ENCODE peak calls at places on chromosomes 4 and X, in four cellular contexts. One of them, this sample, is unnamed.
A peak's percentile ranks its signal among the peaks of the same experiment; 100 is the strongest.

GRCh38 chr4:3612275-3612674 is 80.1 kb upstream of the LRPAP1 start:
- DNase-seq in cardiac fibroblast: no peak
- DNase-seq in K562: no peak
- DNase-seq in AG04450: no peak
- DNase-seq in this sample: no peak

GRCh38 chr4:101331017-101331416 is 16.3 kb downstream of the PPP3CA start:
- DNase-seq in cardiac fibroblast: no peak
- DNase-seq in K562: no peak
- DNase-seq in AG04450: no peak
- DNase-seq in this sample: no peak

GRCh38 chr4:38612996-38613395 is 51.0 kb upstream of the KLF3 start:
- DNase-seq in cardiac fibroblast: peak; percentile 41
- DNase-seq in K562: no peak
- DNase-seq in AG04450: no peak
- DNase-seq in this sample: no peak

GRCh38 chr4:113637823-113638691 is 123.5 kb downstream of the CAMK2D start:
- DNase-seq in cardiac fibroblast: no peak
- DNase-seq in K562: no peak
- DNase-seq in AG04450: no peak
- DNase-seq in this sample: no peak

GRCh38 chr4:87896020-87896621 is 63.4 kb downstream of the MEPE start:
- DNase-seq in cardiac fibroblast: peak; percentile 78
- DNase-seq in K562: no peak
- DNase-seq in AG04450: no peak
- DNase-seq in this sample: no peak

GRCh38 chrX:102934624-102935023 is 2.4 kb upstream of the RAB40AL start:
- DNase-seq in cardiac fibroblast: peak; percentile 27
- DNase-seq in K562: peak; percentile 46
- DNase-seq in AG04450: no peak
- DNase-seq in this sample: peak; percentile 8

GRCh38 chr4:47667552-47667951 is 170.3 kb downstream of the CORIN start:
- DNase-seq in cardiac fibroblast: no peak
- DNase-seq in K562: no peak
- DNase-seq in AG04450: no peak
- DNase-seq in this sample: no peak

GRCh38 chr4:183637461-183637860 is 21.5 kb downstream of the RWDD4 start:
- DNase-seq in cardiac fibroblast: no peak
- DNase-seq in K562: no peak
- DNase-seq in AG04450: no peak
- DNase-seq in this sample: no peak

GRCh38 chrX:134671207-134671750 is 13.0 kb upstream of the PLAC1 start:
- DNase-seq in cardiac fibroblast: peak; percentile 38
- DNase-seq in K562: no peak
- DNase-seq in AG04450: no peak
- DNase-seq in this sample: no peak

GRCh38 chr4:111400736-111401135 is 744.5 kb upstream of the FAM241A start:
- DNase-seq in cardiac fibroblast: peak; percentile 62
- DNase-seq in K562: no peak
- DNase-seq in AG04450: peak; percentile 8
- DNase-seq in this sample: peak; percentile 59

GRCh38 chr4:31327031-31327430 is 606.9 kb downstream of the PCDH7 start:
- DNase-seq in cardiac fibroblast: no peak
- DNase-seq in K562: no peak
- DNase-seq in AG04450: no peak
- DNase-seq in this sample: no peak

GRCh38 chr4:166941629-166942028 is 292.7 kb downstream of the SPOCK3 start:
- DNase-seq in cardiac fibroblast: no peak
- DNase-seq in K562: no peak
- DNase-seq in AG04450: no peak
- DNase-seq in this sample: no peak

GRCh38 chrX:55342533-55343501 is 78.1 kb upstream of the PAGE3 start:
- DNase-seq in cardiac fibroblast: peak; percentile 11
- DNase-seq in K562: peak; percentile 34
- DNase-seq in AG04450: no peak
- DNase-seq in this sample: peak; percentile 38
- TF ChIP-seq CTCF in cardiac fibroblast: peak; percentile 40
- TF ChIP-seq CTCF in K562: peak; percentile 68
- TF ChIP-seq CTCF in AG04450: no peak
- TF ChIP-seq CTCF in this sample: peak; percentile 71

GRCh38 chr4:154741131-154741530 is 2.7 kb upstream of the LRAT start:
- DNase-seq in cardiac fibroblast: no peak
- DNase-seq in K562: no peak
- DNase-seq in AG04450: no peak
- DNase-seq in this sample: no peak
- H3K4me3 ChIP-seq in cardiac fibroblast: no peak overlapping the region
- H3K4me3 ChIP-seq in K562: no peak overlapping the region
- H3K4me3 ChIP-seq in AG04450: no peak overlapping the region
- H3K4me3 ChIP-seq in this sample: no peak overlapping the region

GRCh38 chr4:7877131-7877530 is 62.5 kb downstream of the AFAP1 start:
- DNase-seq in cardiac fibroblast: no peak
- DNase-seq in K562: no peak
- DNase-seq in AG04450: no peak
- DNase-seq in this sample: no peak

GRCh38 chr4:7878323-7878722 is 61.3 kb downstream of the AFAP1 start:
- DNase-seq in cardiac fibroblast: no peak
- DNase-seq in K562: no peak
- DNase-seq in AG04450: no peak
- DNase-seq in this sample: no peak

GRCh38 chr4:7873881-7874280 is 65.8 kb downstream of the AFAP1 start:
- DNase-seq in cardiac fibroblast: no peak
- DNase-seq in K562: no peak
- DNase-seq in AG04450: no peak
- DNase-seq in this sample: no peak

GRCh38 chr4:7874838-7875237 is 64.8 kb downstream of the AFAP1 start:
- DNase-seq in cardiac fibroblast: no peak
- DNase-seq in K562: no peak
- DNase-seq in AG04450: no peak
- DNase-seq in this sample: no peak

DNA sequence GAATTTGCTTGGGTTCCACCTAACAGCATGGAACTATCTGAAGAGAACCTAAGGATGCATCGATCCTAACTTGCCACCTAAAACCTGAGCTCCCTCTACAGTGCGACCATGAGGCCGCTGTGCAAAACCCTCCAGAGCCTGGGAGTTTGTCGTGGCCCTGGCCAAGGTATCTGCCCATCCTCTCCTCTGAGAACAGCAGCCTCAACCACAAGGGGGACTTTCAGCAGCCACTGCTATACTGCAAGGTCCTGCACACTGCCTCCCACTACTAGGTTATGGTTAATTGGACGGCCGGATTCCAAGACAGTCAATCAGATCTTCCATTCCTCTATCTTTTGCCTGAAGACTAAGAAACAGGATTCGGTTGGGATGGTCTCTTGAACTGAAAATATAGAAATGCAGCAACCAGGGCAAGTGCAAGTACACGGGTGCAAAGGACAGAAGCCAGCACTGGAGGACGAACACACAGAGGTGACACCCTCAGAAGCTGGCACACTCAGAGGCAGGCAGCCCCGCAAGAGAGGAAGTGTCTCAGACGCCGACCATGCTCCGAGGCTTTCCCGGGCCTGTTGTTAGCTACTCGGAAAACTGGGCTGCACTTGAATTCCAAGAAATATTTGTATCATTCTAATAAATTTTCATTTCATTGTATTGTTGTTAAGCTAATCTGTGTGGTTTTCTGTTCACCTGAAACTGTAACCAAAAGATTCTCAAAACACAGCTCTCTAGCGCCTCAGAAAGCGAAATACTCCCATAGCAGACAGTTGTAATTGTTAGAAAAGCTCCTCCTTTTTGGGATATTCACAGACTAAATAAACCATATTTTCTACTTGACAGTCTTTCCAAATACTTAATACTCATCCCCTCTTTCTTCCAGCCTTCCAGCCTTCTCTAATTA is 63.3 kb downstream of the AFAP1 start:
- DNase-seq in cardiac fibroblast: peak; percentile 76
- DNase-seq in K562: peak; percentile 8
- DNase-seq in AG04450: no peak
- DNase-seq in this sample: peak; percentile 83
- TF ChIP-seq CTCF in cardiac fibroblast: peak; percentile 48
- TF ChIP-seq CTCF in K562: peak; percentile 7
- TF ChIP-seq CTCF in AG04450: peak; percentile 61
- TF ChIP-seq CTCF in this sample: peak; percentile 91

GRCh38 chrX:46573331-46573895 is at the start of gene CHST7:
- DNase-seq in cardiac fibroblast: peak; percentile 67
- DNase-seq in K562: no peak
- DNase-seq in AG04450: no peak
- DNase-seq in this sample: peak; percentile 74

GRCh38 chrX:46571423-46572294 is 1.9 kb upstream of the CHST7 start:
- DNase-seq in cardiac fibroblast: no peak
- DNase-seq in K562: no peak
- DNase-seq in AG04450: no peak
- DNase-seq in this sample: no peak

GRCh38 chrX:46574337-46574940 is 874 bp downstream of the CHST7 start:
- DNase-seq in cardiac fibroblast: peak; percentile 15
- DNase-seq in K562: no peak
- DNase-seq in AG04450: no peak
- DNase-seq in this sample: peak; percentile 10

GRCh38 chrX:46573896-46574336 is 351 bp downstream of the CHST7 start:
- DNase-seq in cardiac fibroblast: peak; percentile 52
- DNase-seq in K562: no peak
- DNase-seq in AG04450: no peak
- DNase-seq in this sample: peak; percentile 47

DNA sequence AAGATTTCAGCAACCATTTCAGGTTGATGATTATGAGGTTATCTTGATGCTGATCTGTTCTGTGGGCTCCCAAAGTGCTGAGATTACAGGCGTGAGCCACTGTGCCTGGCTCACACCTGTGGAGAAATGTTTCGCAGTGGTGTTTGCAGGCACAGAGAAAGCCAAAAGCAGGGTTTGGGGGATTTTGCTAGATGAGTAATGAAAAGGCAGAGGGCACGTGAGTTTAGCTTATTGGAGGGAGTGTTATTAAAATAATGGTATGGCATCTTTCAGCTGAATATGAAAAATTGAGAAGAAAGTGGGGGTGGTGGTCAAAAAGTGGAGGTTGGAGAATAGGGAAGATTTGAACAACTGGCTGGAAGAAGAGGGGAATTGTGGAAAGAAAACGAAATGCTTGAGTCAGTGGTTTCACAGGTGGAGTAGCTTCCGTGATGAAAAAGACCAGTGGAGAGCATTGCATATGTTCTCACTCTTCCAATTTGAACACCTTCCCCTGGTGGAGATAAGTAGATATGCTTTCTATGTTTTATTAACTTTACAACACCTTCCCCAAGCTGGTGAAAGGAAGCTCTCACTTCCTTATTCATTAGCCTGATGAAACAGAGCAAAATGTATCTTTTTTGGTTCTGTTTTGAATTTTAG is 1.1 kb upstream of the CHST7 start:
- DNase-seq in cardiac fibroblast: no peak
- DNase-seq in K562: no peak
- DNase-seq in AG04450: no peak
- DNase-seq in this sample: no peak
- H3K4me3 ChIP-seq in cardiac fibroblast: no peak overlapping the region
- H3K4me3 ChIP-seq in K562: no peak overlapping the region
- H3K4me3 ChIP-seq in AG04450: no peak overlapping the region
- H3K4me3 ChIP-seq in this sample: no peak overlapping the region

GRCh38 chrX:112071132-112071531 is 11.4 kb downstream of the TRPC5 start:
- DNase-seq in cardiac fibroblast: no peak
- DNase-seq in K562: no peak
- DNase-seq in AG04450: no peak
- DNase-seq in this sample: no peak
- TF ChIP-seq CTCF in cardiac fibroblast: no peak
- TF ChIP-seq CTCF in K562: no peak
- TF ChIP-seq CTCF in AG04450: no peak
- TF ChIP-seq CTCF in this sample: no peak

GRCh38 chrX:67296395-67296794 is 247.4 kb upstream of the AR start:
- DNase-seq in cardiac fibroblast: no peak
- DNase-seq in K562: no peak
- DNase-seq in AG04450: no peak
- DNase-seq in this sample: no peak
- H3K4me3 ChIP-seq in cardiac fibroblast: no peak overlapping the region
- H3K4me3 ChIP-seq in K562: no peak overlapping the region
- H3K4me3 ChIP-seq in AG04450: no peak overlapping the region
- H3K4me3 ChIP-seq in this sample: no peak overlapping the region

GRCh38 chr4:180665994-180666818 is 1577.0 kb upstream of the TENM3 start:
- DNase-seq in cardiac fibroblast: peak; percentile 40
- DNase-seq in K562: peak; percentile 45
- DNase-seq in AG04450: peak; percentile 10
- DNase-seq in this sample: peak; percentile 75
- TF ChIP-seq CTCF in cardiac fibroblast: peak; percentile 41
- TF ChIP-seq CTCF in K562: peak; percentile 40
- TF ChIP-seq CTCF in AG04450: peak; percentile 71
- TF ChIP-seq CTCF in this sample: peak; percentile 89

GRCh38 chr4:121952290-121952689 is 430 bp upstream of the TRPC3 start:
- DNase-seq in cardiac fibroblast: no peak
- DNase-seq in K562: no peak
- DNase-seq in AG04450: no peak
- DNase-seq in this sample: no peak
- H3K4me3 ChIP-seq in cardiac fibroblast: no peak overlapping the region
- H3K4me3 ChIP-seq in K562: no peak overlapping the region
- H3K4me3 ChIP-seq in AG04450: peak overlapping the region; percentile 68
- H3K4me3 ChIP-seq in this sample: no peak overlapping the region

GRCh38 chrX:136190038-136190437 is 42.7 kb downstream of the FHL1 start:
- DNase-seq in cardiac fibroblast: no peak
- DNase-seq in K562: no peak
- DNase-seq in AG04450: no peak
- DNase-seq in this sample: no peak

GRCh38 chrX:136191171-136191570 is 43.8 kb downstream of the FHL1 start:
- DNase-seq in cardiac fibroblast: no peak
- DNase-seq in K562: no peak
- DNase-seq in AG04450: no peak
- DNase-seq in this sample: no peak

GRCh38 chrX:136192135-136192534 is 44.8 kb downstream of the FHL1 start:
- DNase-seq in cardiac fibroblast: no peak
- DNase-seq in K562: no peak
- DNase-seq in AG04450: no peak
- DNase-seq in this sample: no peak

GRCh38 chrX:136186023-136186413 is 38.7 kb downstream of the FHL1 start:
- DNase-seq in cardiac fibroblast: no peak
- DNase-seq in K562: no peak
- DNase-seq in AG04450: no peak
- DNase-seq in this sample: no peak

DNA sequence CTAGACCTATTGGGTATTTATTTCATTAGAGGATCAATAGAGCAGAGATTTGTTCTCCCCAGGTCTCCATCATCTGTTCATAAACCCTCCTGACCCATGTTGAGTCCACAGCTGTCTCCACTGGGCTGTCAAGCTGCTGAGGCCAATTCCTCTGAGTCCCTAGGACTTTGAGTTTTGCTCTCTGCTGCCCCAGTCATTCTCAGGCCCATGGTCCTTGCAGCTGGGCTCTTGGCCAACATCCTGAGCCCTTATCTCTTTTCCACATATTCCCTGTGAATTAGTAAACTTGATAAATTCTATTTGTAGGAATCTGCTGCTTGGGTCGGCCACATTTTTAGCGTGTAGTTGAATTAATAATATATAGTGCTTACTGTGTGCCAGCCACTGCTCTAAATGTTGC is 41.9 kb downstream of the FHL1 start:
- DNase-seq in cardiac fibroblast: peak; percentile 42
- DNase-seq in K562: peak; percentile 13
- DNase-seq in AG04450: no peak
- DNase-seq in this sample: no peak
- TF ChIP-seq CTCF in cardiac fibroblast: no peak
- TF ChIP-seq CTCF in K562: no peak
- TF ChIP-seq CTCF in AG04450: no peak
- TF ChIP-seq CTCF in this sample: no peak